ENCODE peak calls at places on chromosomes 1 and 21, in nine cellular contexts. C is psoas muscle, T is AG09309, S is astrocyte, Y is AG10803, N is epithelial cell of esophagus, H is OCI-LY7, Z is HFF-Myc, R is mucosa of descending colon. P is an unnamed sample.

GRCh38 chr1:172470149-172470548 is 26.3 kb upstream of the PIGC start:
- DNase-seq in Z (no peak), Y (no peak), H (no peak), S (no peak), T (no peak), C (no peak), N (peak; percentile 22), R (no peak), P (peak; percentile 90)

GRCh38 chr1:115348636-115349035 is 10.6 kb upstream of the NGF start:
- DNase-seq in R (no peak), H (no peak), S (no peak), T (no peak), Y (peak; percentile 65), N (no peak), Z (no peak), C (no peak), P (no peak)

GRCh38 chr1:87678221-87678715 is 349.6 kb downstream of the LMO4 start:
- DNase-seq in S (no peak), H (no peak), Y (no peak), C (no peak), Z (no peak), R (no peak), N (peak; percentile 61), T (no peak), P (no peak)

GRCh38 chr1:32892368-32893197 is 6.3 kb downstream of the HPCA start:
- DNase-seq in H (peak; percentile 76), T (no peak), R (no peak), S (no peak), C (peak; percentile 59), Z (no peak), N (peak; percentile 19), Y (no peak), P (no peak)

GRCh38 chr1:225899044-225899925 is 10.3 kb upstream of the LEFTY1 start:
- DNase-seq in R (peak; percentile 43), C (peak; percentile 26), Z (no peak), N (no peak), Y (no peak), S (no peak), T (no peak), H (no peak), P (no peak)

GRCh38 chr21:35265170-35265877 is 216.2 kb upstream of the RUNX1 start:
- DNase-seq in N (peak; percentile 84), S (peak; percentile 66), R (no peak), Y (peak; percentile 50), H (no peak), Z (peak; percentile 20), T (no peak), C (no peak), P (no peak)

GRCh38 chr1:107590087-107590486 is 374.9 kb downstream of the VAV3 start:
- DNase-seq in C (no peak), T (no peak), N (no peak), Y (no peak), R (no peak), S (no peak), Z (no peak), H (no peak), P (no peak)

GRCh38 chr1:1462318-1462966 is 9.1 kb upstream of the ATAD3B start:
- DNase-seq in T (no peak), R (peak; percentile 63), N (peak; percentile 75), Y (peak; percentile 64), S (no peak), Z (peak; percentile 68), H (peak; percentile 89), C (no peak), P (no peak)

GRCh38 chr1:193216920-193217319 is 30.5 kb upstream of the B3GALT2 start:
- DNase-seq in N (no peak), C (no peak), Z (no peak), S (no peak), Y (no peak), H (no peak), R (no peak), T (no peak), P (no peak)

GRCh38 chr1:160748182-160748876 is 9.3 kb downstream of the SLAMF7 start:
- DNase-seq in H (no peak), R (no peak), S (no peak), Y (no peak), N (peak; percentile 90), Z (no peak), C (no peak), T (no peak), P (no peak)
- TF ChIP-seq CTCF in H (peak; percentile 75), R (no peak), S (no peak), Y (no peak), N (peak; percentile 36), Z (peak; percentile 15), C (no peak), T (peak; percentile 14), P (peak; percentile 29)

DNA sequence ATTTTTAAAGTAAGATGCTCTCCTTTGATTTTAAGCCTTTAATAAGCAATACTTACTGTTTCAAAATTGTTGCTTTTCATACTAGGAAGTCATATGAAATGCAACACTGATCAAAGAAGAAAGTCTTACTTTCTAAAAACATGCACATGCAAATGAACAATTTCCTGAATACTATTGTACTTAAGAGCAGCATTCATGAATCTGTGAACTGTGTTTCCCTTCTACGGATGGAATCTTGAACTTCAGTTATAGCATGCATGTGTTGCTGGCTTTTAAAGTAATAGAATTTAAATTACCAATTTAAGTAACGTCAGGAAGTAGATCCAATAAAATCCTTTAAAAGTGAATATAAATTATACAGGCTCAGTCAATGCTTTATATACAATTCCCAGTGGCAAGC is 348.9 kb downstream of the KCNT2 start:
- DNase-seq in S (no peak), Z (no peak), C (no peak), T (no peak), H (peak; percentile 65), R (no peak), N (no peak), Y (no peak), P (no peak)
- H3K4me3 ChIP-seq in S (no peak overlapping the region), Z (no peak overlapping the region), C (no peak overlapping the region), T (no peak overlapping the region), H (peak overlapping the region; percentile 25), R (no peak overlapping the region), N (no peak overlapping the region), Y (no peak overlapping the region), P (no peak overlapping the region)

DNA sequence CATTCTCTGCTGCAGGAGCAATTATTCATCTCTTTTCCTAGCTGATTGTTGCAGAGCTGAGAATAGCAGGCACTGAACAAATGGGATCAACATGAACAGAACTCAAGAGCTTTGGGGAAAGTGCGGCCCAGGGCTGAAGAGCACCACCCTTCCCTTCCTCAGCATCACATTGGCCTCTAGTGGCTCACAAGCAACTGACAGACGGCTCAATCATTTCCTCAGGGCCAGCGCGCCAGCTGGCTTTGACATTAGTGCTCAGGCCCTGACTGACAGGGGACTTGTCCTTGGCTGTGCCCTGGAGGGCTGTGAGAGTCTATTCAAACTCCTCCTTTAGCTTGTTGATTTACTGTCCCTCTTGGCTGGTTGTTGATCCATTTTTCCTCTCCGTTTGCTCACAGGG is 295.4 kb downstream of the HLX start:
- DNase-seq in T (no peak), R (no peak), Z (no peak), H (no peak), Y (peak; percentile 19), C (peak; percentile 81), S (peak; percentile 16), N (no peak), P (no peak)
- TF ChIP-seq CTCF in T (no peak), R (no peak), Z (no peak), H (no peak), Y (peak; percentile 16), C (peak; percentile 58), S (no peak), N (peak; percentile 18), P (no peak)

GRCh38 chr1:22712502-22713271 is 2.0 kb downstream of the EPHB2 start:
- DNase-seq in H (no peak), T (no peak), N (peak; percentile 27), Y (no peak), Z (peak; percentile 79), R (no peak), C (no peak), S (peak; percentile 34), P (no peak)
- H3K4me3 ChIP-seq in H (no peak overlapping the region), T (no peak overlapping the region), N (no peak overlapping the region), Y (no peak overlapping the region), Z (peak overlapping the region; percentile 58), R (no peak overlapping the region), C (no peak overlapping the region), S (peak overlapping the region; percentile 81), P (no peak overlapping the region)

GRCh38 chr1:31182352-31182751 is 57.3 kb downstream of the NKAIN1 start:
- DNase-seq in Y (peak; percentile 88), Z (peak; percentile 79), N (peak; percentile 99), C (peak; percentile 94), T (peak; percentile 71), H (peak; percentile 45), R (peak; percentile 67), S (peak; percentile 87), P (peak; percentile 40)

GRCh38 chr1:31183927-31184554 is 55.6 kb downstream of the NKAIN1 start:
- DNase-seq in T (no peak), N (peak; percentile 55), Y (peak; percentile 21), H (peak; percentile 64), R (no peak), S (no peak), C (no peak), Z (no peak), P (peak; percentile 6)

GRCh38 chr1:31180338-31180737 is 59.3 kb downstream of the NKAIN1 start:
- DNase-seq in Z (no peak), Y (no peak), S (no peak), T (no peak), R (no peak), C (no peak), H (no peak), N (no peak), P (no peak)

GRCh38 chr1:31183126-31183525 is 56.6 kb downstream of the NKAIN1 start:
- DNase-seq in Y (no peak), S (no peak), N (peak; percentile 88), H (no peak), T (no peak), Z (no peak), R (no peak), C (no peak), P (no peak)

DNA sequence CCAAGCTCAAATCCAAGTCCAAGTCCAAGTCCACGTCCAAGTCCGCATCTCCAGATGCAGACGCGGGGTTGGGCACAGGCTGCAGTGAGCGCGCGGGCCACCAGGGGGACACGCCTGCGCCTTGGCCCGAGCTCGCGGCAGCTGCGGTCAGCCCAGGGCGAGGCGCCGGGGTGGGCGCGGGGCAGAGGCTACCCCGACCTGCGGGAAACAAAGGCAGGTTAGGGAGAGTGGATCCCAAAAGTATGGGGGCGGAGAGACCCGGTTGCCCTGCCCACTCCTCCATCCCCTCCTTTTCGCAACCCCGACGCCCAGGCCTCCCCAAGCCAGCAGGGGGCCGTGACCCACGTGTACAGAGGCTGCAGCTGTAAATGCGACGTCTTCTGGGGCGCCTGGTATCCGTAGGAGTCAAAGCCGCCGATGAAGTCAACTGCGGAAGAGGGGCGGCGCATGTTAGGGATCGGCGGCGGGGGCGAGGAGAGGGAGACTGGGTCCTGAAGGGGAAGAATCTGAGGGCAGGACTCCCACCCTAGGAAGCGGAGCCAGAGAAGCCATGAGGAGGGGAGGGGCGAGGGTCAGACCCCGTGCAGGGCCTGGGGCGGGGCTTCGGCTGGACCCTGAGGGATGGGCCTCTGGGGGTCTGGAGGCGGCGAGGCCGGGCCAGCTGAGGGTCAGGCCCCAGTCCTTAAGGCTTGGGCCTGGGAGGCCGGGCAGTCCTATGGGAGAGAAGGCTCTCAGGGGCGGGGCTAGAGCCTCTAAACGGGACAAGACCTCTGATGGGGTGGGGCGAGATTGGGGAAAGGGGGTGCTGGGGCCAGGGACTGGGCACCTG is 58.0 kb downstream of the NKAIN1 start:
- DNase-seq in Y (peak; percentile 24), Z (no peak), S (no peak), H (peak; percentile 52), R (peak; percentile 56), N (peak; percentile 61), T (no peak), C (peak; percentile 77), P (no peak)
- TF ChIP-seq CTCF in Y (peak; percentile 42), Z (peak; percentile 87), S (peak; percentile 37), H (peak; percentile 86), R (peak; percentile 77), N (peak; percentile 58), T (peak; percentile 54), C (peak; percentile 78), P (peak; percentile 26)